ENCODE peak calls at places on chromosomes 11 and 22, in nine cellular contexts. S is Peyer's patch, O is A549, E is transverse colon, H is esophagus muscularis mucosa, C is prostate gland, K is IMR-90, X is heart left ventricle, Z is breast epithelium. W is an unnamed sample.

GRCh38 chr22:40665312-40665711 is 14.0 kb upstream of the MCHR1 start:
- DNase-seq in K (peak), O (no peak), X (peak), E (no peak), Z (no peak), S (no peak), H (no peak), C (no peak), W (peak)

GRCh38 chr11:113289341-113290187 is 24.8 kb upstream of the TTC12 start:
- DNase-seq in O (peak), X (peak), K (peak), S (peak), E (peak), C (peak), Z (no peak), H (no peak), W (peak)

GRCh38 chr11:76861490-76861953 is 804 bp downstream of the ACER3 start:
- DNase-seq in S (no peak), C (no peak), X (no peak), Z (no peak), H (no peak), O (no peak), K (no peak), E (no peak), W (no peak)

GRCh38 chr11:28922351-28922981 is 814.3 kb downstream of the METTL15 start:
- DNase-seq in X (no peak), S (no peak), E (no peak), H (no peak), Z (no peak), O (no peak), K (peak), C (no peak), W (no peak)

GRCh38 chr11:85569525-85569924 is 57.6 kb downstream of the DLG2 start:
- DNase-seq in K (no peak), S (no peak), Z (no peak), E (no peak), H (no peak), X (no peak), C (no peak), O (no peak), W (no peak)

GRCh38 chr22:44292007-44292370 is 20.8 kb downstream of the SHISAL1 start:
- DNase-seq in E (no peak), O (no peak), X (no peak), Z (no peak), K (no peak), H (no peak), C (no peak), S (no peak), W (no peak)

GRCh38 chr11:111459506-111460270 is 52.5 kb downstream of the BTG4 start:
- DNase-seq in K (no peak), Z (no peak), C (no peak), X (no peak), O (no peak), E (no peak), S (no peak), H (peak), W (no peak)

GRCh38 chr22:29072193-29072978 is 449 bp upstream of the KREMEN1 start:
- DNase-seq in E (peak), Z (peak), X (peak), O (peak), H (no peak), C (peak), S (peak), K (peak), W (peak)

GRCh38 chr11:122323754-122324421 is 207.9 kb upstream of the BLID start:
- DNase-seq in C (no peak), H (no peak), O (no peak), S (no peak), E (no peak), X (no peak), K (no peak), Z (no peak), W (no peak)

GRCh38 chr11:82858556-82859091 is 41.6 kb downstream of the PRCP start:
- DNase-seq in C (no peak), E (no peak), X (no peak), Z (no peak), K (peak), S (no peak), H (no peak), O (no peak), W (no peak)

GRCh38 chr11:75341583-75341982 is 9.9 kb downstream of the ARRB1 start:
- DNase-seq in Z (no peak), K (no peak), S (no peak), H (no peak), C (no peak), X (no peak), E (no peak), O (no peak), W (no peak)

GRCh38 chr11:100328626-100329340 is 358.3 kb upstream of the ARHGAP42 start:
- DNase-seq in H (no peak), Z (no peak), K (peak), S (no peak), O (no peak), X (no peak), E (no peak), C (no peak), W (no peak)

GRCh38 chr11:68337399-68337835 is 25.0 kb downstream of the LRP5 start:
- DNase-seq in O (no peak), E (no peak), X (no peak), Z (no peak), S (no peak), C (no peak), K (no peak), H (no peak), W (no peak)

GRCh38 chr11:95584589-95584988 is 205.0 kb downstream of the FAM76B start:
- DNase-seq in E (no peak), O (no peak), Z (no peak), K (no peak), S (no peak), X (no peak), H (no peak), C (no peak), W (no peak)

GRCh38 chr11:47914743-47915142 is 65.6 kb upstream of the PTPRJ start:
- DNase-seq in E (no peak), X (no peak), O (no peak), K (no peak), Z (no peak), S (no peak), C (no peak), H (no peak), W (no peak)
- H3K4me3 ChIP-seq in E (no peak), X (no peak), O (no peak), K (no peak), Z (no peak), S (no peak), C (no peak), H (no peak), W (no peak)

DNA sequence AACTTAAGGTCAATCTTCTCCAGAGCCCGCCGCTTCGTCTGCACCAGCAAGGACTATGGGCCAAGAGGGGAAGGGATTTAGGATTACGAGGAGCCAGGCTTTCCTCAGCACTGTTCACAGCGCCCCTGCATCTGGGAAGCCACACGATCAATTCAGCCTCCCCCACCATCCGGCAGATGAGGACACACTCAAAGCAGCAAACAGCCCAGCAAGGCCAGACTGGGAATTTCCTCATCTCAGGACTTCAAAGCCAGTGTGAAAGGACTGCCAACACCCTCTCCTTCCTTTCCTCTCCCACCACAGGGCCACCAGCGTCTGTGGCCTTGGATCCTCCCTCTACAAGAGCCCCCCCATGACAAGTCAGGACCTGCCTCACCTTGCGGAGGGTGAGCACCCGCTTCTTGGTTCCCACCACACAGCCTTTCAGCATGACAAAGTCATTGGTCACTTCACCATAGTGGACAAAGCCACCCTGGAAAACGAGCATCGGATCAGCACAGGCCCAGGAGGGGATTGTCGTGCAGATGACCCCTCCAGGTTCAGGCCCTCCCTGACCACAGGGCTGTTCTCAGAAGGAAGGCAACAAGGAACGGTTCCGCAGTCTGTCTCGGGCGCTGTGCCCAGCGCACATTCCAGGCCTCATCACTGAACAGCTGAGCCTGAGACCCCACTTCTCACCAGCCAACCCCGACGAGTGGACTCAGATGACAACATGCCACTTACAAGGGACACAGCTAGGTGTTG is 6.0 kb downstream of the RPL3 start:
- DNase-seq in S (no peak), C (no peak), O (no peak), K (no peak), X (no peak), Z (peak), E (no peak), H (no peak), W (no peak)
- TF ChIP-seq POLR2A in S (no peak), C (no peak), O (no peak), K (no peak), X (no peak), Z (no peak), E (no peak), H (no peak), W (no peak)

DNA sequence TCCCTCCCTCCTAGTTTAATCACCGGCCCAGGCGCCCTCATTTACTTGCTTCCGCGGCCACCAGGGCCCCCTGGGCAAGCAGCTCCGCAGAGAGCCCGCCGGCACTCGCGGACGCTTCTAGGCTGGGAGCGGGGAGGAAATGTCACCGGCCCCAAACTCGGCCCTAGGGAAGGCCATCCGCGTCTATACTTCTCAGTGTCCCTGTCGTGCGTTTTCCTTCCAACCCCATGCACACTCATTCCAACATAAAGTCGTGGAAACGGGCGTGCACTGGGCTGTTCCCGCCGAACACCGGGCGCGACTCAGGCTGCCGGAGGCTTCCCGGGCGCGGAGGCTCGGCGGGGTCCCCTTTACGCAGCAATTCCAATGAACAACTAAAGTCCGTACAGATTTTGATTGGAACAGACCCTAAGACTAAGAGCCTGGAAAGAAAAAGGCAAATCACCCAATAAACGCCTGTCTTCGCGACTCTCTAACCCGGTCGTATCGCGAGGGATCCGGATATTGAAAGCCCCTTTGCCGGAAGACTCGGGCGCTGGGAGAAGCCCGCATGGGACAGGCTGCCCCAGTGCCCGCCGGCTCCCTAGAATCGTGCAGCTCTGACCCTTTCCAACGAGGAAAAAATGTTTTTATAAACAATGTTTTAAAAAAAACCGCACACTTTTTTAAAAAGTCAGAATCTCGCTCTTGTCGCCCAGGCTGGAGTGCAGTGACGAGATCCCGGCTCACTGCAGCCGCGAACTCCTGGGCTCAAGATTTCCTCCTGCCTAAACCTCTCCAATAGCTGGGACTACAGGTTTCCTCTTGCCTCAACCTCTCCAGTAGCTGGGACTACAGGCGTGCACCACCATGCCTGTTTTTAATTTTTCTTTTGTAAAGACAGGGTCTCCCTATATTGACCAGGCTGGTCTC is 1.3 kb upstream of the BARX2 start:
- DNase-seq in H (no peak), K (no peak), C (no peak), E (peak), S (no peak), O (no peak), Z (no peak), X (no peak), W (no peak)
- H3K4me3 ChIP-seq in H (peak), K (peak), C (no peak), E (peak), S (peak), O (peak), Z (no peak), X (peak), W (no peak)

DNA sequence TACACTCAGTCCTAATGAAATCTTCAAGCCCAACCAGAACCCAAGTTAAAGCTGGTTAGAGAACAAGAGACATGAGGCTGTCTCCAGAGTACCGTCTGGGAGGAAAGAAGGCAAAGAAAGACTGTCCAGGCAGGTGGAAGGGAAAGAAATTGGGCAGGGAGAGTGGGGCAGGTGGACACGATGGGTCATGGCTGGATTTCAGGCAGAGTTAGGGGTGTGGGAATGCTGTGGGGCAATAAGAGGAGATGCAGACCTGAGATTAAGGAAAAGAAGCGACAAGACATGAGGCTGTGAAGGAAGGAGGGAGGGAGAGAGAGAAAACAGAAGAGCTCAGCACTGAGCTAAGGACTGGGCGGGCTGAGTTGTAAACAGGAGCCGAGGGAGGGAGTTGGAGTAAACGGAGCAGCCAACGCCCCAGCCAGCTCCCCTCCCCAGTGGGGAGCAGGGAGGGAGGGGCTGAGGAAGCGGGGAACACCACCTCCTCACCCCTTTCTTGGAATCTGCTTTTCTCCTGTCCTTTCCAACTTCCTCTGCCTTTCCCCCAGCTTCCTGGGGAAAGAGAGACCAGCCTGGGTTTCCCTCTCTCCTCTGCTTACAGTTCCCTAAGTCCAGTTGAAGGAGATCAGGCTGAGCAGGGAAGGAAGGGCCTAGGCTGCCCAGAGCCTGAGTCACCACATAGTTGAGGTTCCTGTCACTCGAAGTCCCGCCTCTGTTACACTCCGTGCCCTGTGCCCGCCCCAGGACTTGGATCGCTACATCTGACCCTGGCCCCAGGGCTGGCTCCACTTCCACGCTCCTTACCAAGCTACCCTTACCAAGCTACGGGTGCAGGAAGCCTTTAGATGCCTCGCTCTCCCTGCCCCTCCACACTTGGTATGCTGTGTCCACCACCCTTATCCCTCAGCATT is 6.6 kb upstream of the AHNAK start:
- DNase-seq in Z (peak), E (peak), O (peak), K (peak), X (peak), H (peak), C (peak), S (peak), W (peak)
- TF ChIP-seq POLR2A in Z (peak), E (peak), O (no peak), K (peak), X (peak), H (peak), C (peak), S (peak), W (peak)

GRCh38 chr11:1561955-1562354 is 10.1 kb downstream of the DUSP8 start:
- DNase-seq in K (no peak), E (no peak), O (no peak), X (no peak), S (no peak), Z (no peak), C (no peak), H (no peak), W (no peak)

GRCh38 chr11:1560618-1561251 is 11.3 kb downstream of the DUSP8 start:
- DNase-seq in H (no peak), X (no peak), O (no peak), S (no peak), K (no peak), E (no peak), Z (no peak), C (no peak), W (no peak)

GRCh38 chr11:1559103-1559951 is 12.7 kb downstream of the DUSP8 start:
- DNase-seq in O (peak), C (peak), Z (peak), X (peak), H (peak), S (peak), K (peak), E (peak), W (peak)

GRCh38 chr11:1561266-1561665 is 10.8 kb downstream of the DUSP8 start:
- DNase-seq in E (peak), H (no peak), S (no peak), X (no peak), O (no peak), K (no peak), C (no peak), Z (no peak), W (no peak)

DNA sequence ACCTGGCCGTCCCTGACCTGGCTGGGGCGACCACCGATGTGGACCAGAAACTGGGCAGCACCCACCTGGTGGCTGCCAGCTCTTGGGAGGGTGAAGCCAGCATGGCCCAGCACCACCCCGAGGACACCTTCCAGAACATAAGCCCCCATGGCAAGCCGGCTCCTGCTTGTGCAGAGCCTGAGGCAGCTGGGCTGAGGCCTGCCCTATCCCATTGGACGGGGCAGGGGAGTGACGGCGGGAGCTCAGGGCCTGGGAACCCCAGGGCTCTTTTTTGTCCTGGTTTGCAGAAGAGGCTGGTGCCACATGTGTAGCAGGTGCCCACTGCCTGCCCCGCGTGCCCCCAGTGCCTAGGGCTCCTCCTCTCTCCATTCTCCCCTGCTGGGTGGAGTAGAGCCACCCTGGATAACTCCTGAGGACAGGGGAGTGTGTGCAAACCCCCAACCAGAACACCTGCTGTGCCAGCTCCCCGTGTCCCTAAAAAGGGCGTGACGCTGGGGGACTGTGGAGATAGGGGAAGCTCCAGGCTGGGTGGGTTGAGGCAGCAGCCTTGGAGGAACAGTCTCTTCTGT is 12.0 kb downstream of the DUSP8 start:
- DNase-seq in X (peak), O (no peak), H (no peak), S (no peak), Z (no peak), K (no peak), E (no peak), C (no peak), W (no peak)
- H3K4me3 ChIP-seq in X (no peak), O (no peak), H (no peak), S (no peak), Z (no peak), K (no peak), E (no peak), C (no peak), W (no peak)

GRCh38 chr22:43085658-43086606 is 3.3 kb downstream of the TTLL1 start:
- DNase-seq in Z (no peak), S (no peak), E (peak), H (no peak), X (no peak), K (no peak), O (no peak), C (no peak), W (no peak)

GRCh38 chr22:43090130-43090789 is 1.1 kb upstream of the TTLL1 start:
- DNase-seq in K (peak), O (peak), E (peak), Z (peak), S (peak), C (peak), H (no peak), X (peak), W (peak)

GRCh38 chr22:43092085-43092484 is 2.9 kb upstream of the TTLL1 start:
- DNase-seq in E (no peak), O (no peak), K (peak), X (no peak), Z (no peak), S (no peak), H (no peak), C (no peak), W (no peak)

GRCh38 chr22:43088616-43088978 is 594 bp downstream of the TTLL1 start:
- DNase-seq in Z (no peak), O (no peak), K (no peak), X (no peak), E (no peak), H (no peak), C (no peak), S (no peak), W (no peak)

DNA sequence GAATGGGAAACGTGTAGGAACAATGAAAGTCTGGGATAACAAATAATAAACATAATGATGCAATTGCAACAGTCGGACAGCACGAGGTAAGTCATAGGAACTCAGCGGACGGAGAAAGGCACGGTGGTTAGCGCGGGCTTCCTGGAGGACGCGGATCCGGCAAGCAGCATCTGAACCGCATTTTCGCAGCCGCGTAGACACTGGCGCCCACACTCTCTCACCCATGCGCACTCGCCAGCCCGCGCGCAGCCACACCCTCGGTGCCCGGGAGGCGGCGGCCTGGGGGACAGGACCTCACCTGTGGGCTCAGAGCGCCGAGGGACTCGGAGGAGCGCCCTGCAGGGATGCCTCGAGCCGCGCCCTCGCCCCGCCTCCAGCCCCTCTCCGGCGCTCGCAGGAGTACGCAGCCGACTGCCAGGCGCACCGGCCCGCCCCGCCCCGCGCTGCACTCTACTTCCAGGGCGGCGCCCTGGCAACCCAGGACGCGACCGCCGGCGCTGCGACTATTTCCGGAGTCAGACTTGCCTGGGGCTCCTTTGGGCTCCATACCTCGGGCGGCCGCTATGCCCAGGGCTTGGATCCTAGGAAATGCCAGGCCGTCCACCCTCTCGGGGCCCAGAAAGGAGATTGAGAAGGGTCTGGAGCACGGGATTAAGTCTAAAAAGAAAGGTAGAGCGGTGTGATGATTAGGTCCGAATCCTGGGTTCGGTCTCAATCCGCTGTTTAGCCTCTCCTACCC is at the start of gene TTLL1:
- DNase-seq in Z (peak), H (peak), O (peak), S (peak), X (peak), E (peak), K (peak), C (peak), W (peak)
- TF ChIP-seq POLR2A in Z (no peak), H (no peak), O (peak), S (peak), X (peak), E (no peak), K (no peak), C (peak), W (peak)

GRCh38 chr11:117989351-117990102 is 3.3 kb downstream of the IL10RA start:
- DNase-seq in X (no peak), S (no peak), Z (no peak), K (no peak), C (no peak), E (no peak), H (no peak), O (no peak), W (no peak)
- H3K4me3 ChIP-seq in X (peak), S (no peak), Z (peak), K (no peak), C (no peak), E (peak), H (peak), O (no peak), W (no peak)

W was measured in ovary.